ENCODE peak calls at places on chromosomes 2 and 18, in eight cellular contexts. X is stimulated activated CD4-positive, alpha-beta T cell treated with anti-CD3 and anti-CD28 coated beads, TNF-alpha, amount 100 ng/mL, for 4 hours; T is cardiac fibroblast; L is left ventricle myocardium inferior; R is myocyte; F is small intestine; D is stimulated activated CD8-positive, alpha-beta memory T cell treated with anti-CD3 and anti-CD28 coated beads, Interleukin-12 subunit alpha, Interleukin-12 subunit beta, amount 100 ng/mL, for 4 hours; S is GDM1. U is an unnamed sample.

GRCh38 chr2:233143700-233144331 is 83.7 kb downstream of the INPP5D start:
- DNase-seq in X (no peak), T (no peak), L (no peak), R (no peak), F (no peak), D (no peak), S (no peak), U (no peak)

GRCh38 chr2:170670651-170671050 is 44.5 kb upstream of the SP5 start:
- DNase-seq in X (no peak), T (no peak), L (no peak), R (no peak), F (no peak), D (no peak), S (no peak), U (no peak)

GRCh38 chr2:84631047-84631446 is 114.7 kb downstream of the DNAH6 start:
- DNase-seq in X (no peak), T (peak), L (no peak), R (peak), F (peak), D (no peak), S (no peak), U (no peak)

GRCh38 chr2:219290381-219291171 is 11.4 kb downstream of the DNAJB2 start:
- DNase-seq in X (no peak), T (no peak), L (no peak), R (no peak), F (no peak), D (no peak), S (no peak), U (no peak)

GRCh38 chr2:197998702-197999101 is 194.3 kb downstream of the PLCL1 start:
- DNase-seq in X (no peak), T (no peak), L (no peak), R (no peak), F (no peak), D (no peak), S (no peak), U (no peak)

GRCh38 chr2:62197609-62198236 is 1.8 kb downstream of the B3GNT2 start:
- DNase-seq in X (no peak), T (no peak), L (peak), R (peak), F (peak), D (no peak), S (no peak), U (peak)

GRCh38 chr2:26807788-26808460 is 22.1 kb downstream of the CENPA start:
- DNase-seq in X (no peak), T (peak), L (no peak), R (peak), F (peak), D (no peak), S (no peak), U (no peak)

GRCh38 chr2:236526459-236527197 is 43.0 kb upstream of the ACKR3 start:
- DNase-seq in X (no peak), T (no peak), L (no peak), R (no peak), F (no peak), D (no peak), S (no peak), U (no peak)

GRCh38 chr2:166180951-166181812 is 53.4 kb upstream of the SCN1A start:
- DNase-seq in X (no peak), T (peak), L (no peak), R (peak), F (peak), D (no peak), S (no peak), U (peak)

GRCh38 chr2:207245526-207245925 is 79.8 kb upstream of the KLF7 start:
- DNase-seq in X (no peak), T (no peak), L (no peak), R (no peak), F (no peak), D (no peak), S (no peak), U (peak)

GRCh38 chr2:9757430-9758287 is 85.6 kb upstream of the TAF1B start:
- DNase-seq in X (no peak), T (no peak), L (peak), R (peak), F (no peak), D (no peak), S (no peak), U (peak)

GRCh38 chr2:226124548-226125011 is 675.0 kb downstream of the IRS1 start:
- DNase-seq in X (no peak), T (peak), L (no peak), R (no peak), F (no peak), D (no peak), S (no peak), U (no peak)

GRCh38 chr2:32711908-32712307 is 84.1 kb downstream of the TTC27 start:
- DNase-seq in X (no peak), T (no peak), L (no peak), R (no peak), F (no peak), D (no peak), S (no peak), U (no peak)

GRCh38 chr18:58080516-58080915 is 36.5 kb downstream of the NEDD4L start:
- DNase-seq in X (no peak), T (no peak), L (no peak), R (no peak), F (no peak), D (no peak), S (no peak), U (no peak)

GRCh38 chr2:23135481-23136100 is 249.4 kb upstream of the KLHL29 start:
- DNase-seq in X (no peak), T (no peak), L (no peak), R (no peak), F (no peak), D (no peak), S (no peak), U (peak)

GRCh38 chr2:102724016-102724490 is 37.8 kb upstream of the TMEM182 start:
- DNase-seq in X (no peak), T (no peak), L (no peak), R (no peak), F (no peak), D (no peak), S (no peak), U (no peak)

GRCh38 chr2:211751853-211752252 is 786.7 kb downstream of the ERBB4 start:
- DNase-seq in X (no peak), T (no peak), L (no peak), R (no peak), F (no peak), D (no peak), S (no peak), U (no peak)

GRCh38 chr18:62683935-62684334 is 31.4 kb upstream of the PHLPP1 start:
- DNase-seq in X (no peak), T (no peak), L (no peak), R (no peak), F (no peak), D (no peak), S (no peak), U (no peak)

GRCh38 chr2:203808041-203808750 is 59.4 kb upstream of the CTLA4 start:
- DNase-seq in X (no peak), T (peak), L (no peak), R (peak), F (no peak), D (no peak), S (no peak), U (no peak)

GRCh38 chr2:220892018-220892634 is 680.0 kb downstream of the EPHA4 start:
- DNase-seq in X (no peak), T (no peak), L (no peak), R (peak), F (no peak), D (no peak), S (no peak), U (no peak)